ENCODE peak calls at places on chromosome X, in ten cellular contexts. R, F, X, H, G, E, T, D, I and J are unnamed samples.

GRCh38 chrX:31038585-31039326 is 33.1 kb downstream of the FTHL17 start:
- DNase-seq in E (peak; percentile 51), G (peak; percentile 6), H (peak; percentile 61), I (no peak), R (no peak), T (peak; percentile 6), X (peak; percentile 61), D (peak; percentile 36), F (no peak), J (peak; percentile 36)

GRCh38 chrX:120251471-120252011 is 929 bp downstream of the ZBTB33 start:
- DNase-seq in E (peak; percentile 22), F (peak; percentile 19), I (no peak), G (peak; percentile 1), R (peak; percentile 2), D (peak; percentile 29), T (peak; percentile 12), X (peak; percentile 57), H (peak; percentile 25), J (peak; percentile 24)

GRCh38 chrX:69024931-69025330 is 140.3 kb downstream of the PJA1 start:
- DNase-seq in F (no peak), E (no peak), D (peak; percentile 75), X (peak; percentile 82), I (no peak), G (peak; percentile 7), R (no peak), H (peak; percentile 71), T (no peak), J (no peak)

GRCh38 chrX:15151267-15152196 is 118.4 kb downstream of the ASB9 start:
- DNase-seq in H (no peak), R (no peak), X (no peak), E (peak; percentile 47), F (no peak), D (peak; percentile 9), I (no peak), T (no peak), G (no peak), J (no peak)

GRCh38 chrX:143634373-143634685 is 1.6 kb downstream of the SLITRK4 start:
- DNase-seq in H (no peak), G (no peak), I (no peak), R (no peak), F (no peak), D (no peak), X (no peak), E (no peak), T (no peak), J (no peak)

GRCh38 chrX:108439434-108439883 is at the start of gene COL4A5:
- DNase-seq in I (no peak), X (peak; percentile 56), E (no peak), F (peak; percentile 73), H (peak; percentile 88), G (peak; percentile 67), T (peak; percentile 95), D (peak; percentile 91), R (no peak), J (peak; percentile 41)

GRCh38 chrX:150547511-150548115 is 20.8 kb upstream of the MTM1 start:
- DNase-seq in I (no peak), R (no peak), D (peak; percentile 56), X (peak; percentile 81), T (peak; percentile 48), G (peak; percentile 2), E (no peak), H (peak; percentile 34), F (peak; percentile 58), J (peak; percentile 59)

GRCh38 chrX:72347366-72347765 is 41.7 kb upstream of the CITED1 start:
- DNase-seq in D (no peak), X (no peak), E (no peak), R (no peak), H (peak; percentile 21), F (no peak), G (no peak), T (no peak), I (no peak), J (no peak)

GRCh38 chrX:22192419-22193086 is 80.2 kb upstream of the CBLL2 start:
- DNase-seq in T (peak; percentile 75), X (peak; percentile 77), R (peak; percentile 1), E (peak; percentile 52), D (peak; percentile 52), H (peak; percentile 67), F (peak; percentile 9), G (peak; percentile 37), I (peak; percentile 2), J (peak; percentile 42)

GRCh38 chrX:12013220-12013619 is 125.1 kb upstream of the FRMPD4 start:
- DNase-seq in F (no peak), D (peak; percentile 75), T (peak; percentile 62), R (no peak), H (peak; percentile 58), G (peak; percentile 48), X (no peak), I (no peak), E (no peak), J (no peak)